ENCODE peak calls at places on chromosomes 16 and 17, in four cellular contexts. One of them, this sample, is unnamed.

GRCh38 chr17:27751166-27751565 is 49.2 kb downstream of the NOS2 start:
- DNase-seq in bronchial epithelial cell: no peak
- DNase-seq in choroid plexus epithelial cell: no peak
- DNase-seq in stomach: no peak
- DNase-seq in this sample: no peak

GRCh38 chr17:63698886-63699637 is 863 bp downstream of the LIMD2 start:
- DNase-seq in bronchial epithelial cell: no peak
- DNase-seq in stomach: peak
- DNase-seq in choroid plexus epithelial cell: peak
- DNase-seq in this sample: no peak

GRCh38 chr16:58021661-58022551 is 3.6 kb upstream of the MMP15 start:
- DNase-seq in choroid plexus epithelial cell: peak
- DNase-seq in bronchial epithelial cell: peak
- DNase-seq in stomach: no peak
- DNase-seq in this sample: no peak

GRCh38 chr17:75785770-75786538 is 1.3 kb downstream of the UNK start:
- DNase-seq in bronchial epithelial cell: peak
- DNase-seq in choroid plexus epithelial cell: peak
- DNase-seq in stomach: no peak
- DNase-seq in this sample: no peak

GRCh38 chr16:50578147-50578546 is 30.0 kb downstream of the NKD1 start:
- DNase-seq in choroid plexus epithelial cell: no peak
- DNase-seq in stomach: no peak
- DNase-seq in bronchial epithelial cell: peak
- DNase-seq in this sample: no peak

GRCh38 chr17:48597775-48598631 is 4.4 kb upstream of the HOXB5 start:
- DNase-seq in stomach: peak
- DNase-seq in choroid plexus epithelial cell: no peak
- DNase-seq in bronchial epithelial cell: no peak
- DNase-seq in this sample: no peak

GRCh38 chr17:49944451-49944850 is 24.5 kb upstream of the DLX4 start:
- DNase-seq in bronchial epithelial cell: no peak
- DNase-seq in choroid plexus epithelial cell: no peak
- DNase-seq in stomach: no peak
- DNase-seq in this sample: no peak

GRCh38 chr17:31266042-31266441 is 31.0 kb downstream of the OMG start:
- DNase-seq in choroid plexus epithelial cell: peak
- DNase-seq in bronchial epithelial cell: peak
- DNase-seq in stomach: no peak
- DNase-seq in this sample: no peak

GRCh38 chr17:77303620-77304019 is 162.9 kb downstream of the SEC14L1 start:
- DNase-seq in bronchial epithelial cell: peak
- DNase-seq in choroid plexus epithelial cell: no peak
- DNase-seq in stomach: no peak
- DNase-seq in this sample: no peak
- H3K4me3 ChIP-seq in bronchial epithelial cell: no peak
- H3K4me3 ChIP-seq in choroid plexus epithelial cell: no peak
- H3K4me3 ChIP-seq in stomach: no peak
- H3K4me3 ChIP-seq in this sample: no peak

DNA sequence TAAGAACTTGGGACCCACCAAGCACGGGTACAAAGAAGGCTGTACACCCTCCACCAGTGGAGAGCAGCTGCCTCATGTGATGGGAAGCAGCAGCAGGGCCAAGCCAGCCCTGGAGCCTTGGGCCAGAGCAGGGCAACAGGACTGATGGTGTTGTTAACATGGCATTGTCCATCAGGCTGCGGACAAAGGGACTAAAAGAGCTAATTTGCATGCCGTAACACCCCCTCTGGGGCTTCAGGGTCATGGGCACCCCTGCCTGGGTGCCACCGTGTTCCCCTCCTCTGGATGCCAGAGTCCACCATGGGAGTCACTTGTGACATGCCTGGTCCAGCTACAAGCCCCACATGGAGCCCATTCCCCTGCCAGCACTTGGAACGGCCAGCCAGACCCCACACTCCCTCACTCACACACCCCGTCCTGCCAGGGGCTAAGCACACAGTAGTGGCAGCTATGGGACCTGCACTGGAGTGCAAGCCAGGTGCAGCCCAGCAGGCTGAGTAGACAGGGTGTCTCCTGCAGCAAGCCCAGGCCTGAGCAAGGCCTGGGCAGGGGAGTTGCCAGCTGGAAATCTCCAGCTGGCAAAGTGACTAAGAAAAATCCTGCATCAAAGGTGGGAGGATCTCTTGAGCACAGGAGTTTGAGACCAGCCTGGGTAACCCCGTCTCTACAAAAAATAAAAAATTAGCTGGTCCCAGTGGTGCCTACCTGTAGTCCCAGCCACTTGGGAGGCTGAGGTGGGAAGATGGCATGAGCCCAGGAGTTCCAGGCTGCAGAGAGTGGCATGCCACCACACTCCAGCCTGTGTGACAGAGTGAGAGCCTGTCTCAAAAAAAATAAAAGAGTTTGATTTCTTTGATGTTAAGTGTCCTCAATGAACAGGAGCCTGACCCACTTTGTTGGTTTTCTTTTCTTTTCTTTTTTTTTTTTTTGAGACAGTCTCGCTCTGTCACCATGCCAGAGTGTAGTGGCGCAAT is 33.7 kb downstream of the NOL11 start:
- DNase-seq in stomach: no peak
- DNase-seq in choroid plexus epithelial cell: no peak
- DNase-seq in bronchial epithelial cell: peak
- DNase-seq in this sample: no peak
- H3K4me3 ChIP-seq in stomach: no peak
- H3K4me3 ChIP-seq in choroid plexus epithelial cell: no peak
- H3K4me3 ChIP-seq in bronchial epithelial cell: no peak
- H3K4me3 ChIP-seq in this sample: no peak

GRCh38 chr17:36600477-36600876 is 906 bp upstream of the MRM1 start:
- DNase-seq in stomach: no peak
- DNase-seq in choroid plexus epithelial cell: no peak
- DNase-seq in bronchial epithelial cell: no peak
- DNase-seq in this sample: no peak
- H3K4me3 ChIP-seq in stomach: no peak
- H3K4me3 ChIP-seq in choroid plexus epithelial cell: no peak
- H3K4me3 ChIP-seq in bronchial epithelial cell: peak
- H3K4me3 ChIP-seq in this sample: peak

GRCh38 chr17:77325537-77325825 is 184.7 kb downstream of the SEC14L1 start:
- DNase-seq in stomach: no peak
- DNase-seq in choroid plexus epithelial cell: no peak
- DNase-seq in bronchial epithelial cell: no peak
- DNase-seq in this sample: no peak
- H3K4me3 ChIP-seq in stomach: no peak
- H3K4me3 ChIP-seq in choroid plexus epithelial cell: no peak
- H3K4me3 ChIP-seq in bronchial epithelial cell: no peak
- H3K4me3 ChIP-seq in this sample: no peak

GRCh38 chr16:66406534-66407368 is 20.3 kb upstream of the BEAN1 start:
- DNase-seq in bronchial epithelial cell: peak
- DNase-seq in stomach: peak
- DNase-seq in choroid plexus epithelial cell: peak
- DNase-seq in this sample: no peak
- H3K4me3 ChIP-seq in bronchial epithelial cell: peak
- H3K4me3 ChIP-seq in stomach: peak
- H3K4me3 ChIP-seq in choroid plexus epithelial cell: peak
- H3K4me3 ChIP-seq in this sample: peak

GRCh38 chr17:17511293-17511741 is 15.1 kb upstream of the RASD1 start:
- DNase-seq in bronchial epithelial cell: no peak
- DNase-seq in stomach: no peak
- DNase-seq in choroid plexus epithelial cell: no peak
- DNase-seq in this sample: no peak
- H3K4me3 ChIP-seq in bronchial epithelial cell: no peak
- H3K4me3 ChIP-seq in stomach: no peak
- H3K4me3 ChIP-seq in choroid plexus epithelial cell: no peak
- H3K4me3 ChIP-seq in this sample: no peak

This sample was measured in AG09309.